ENCODE peak calls at places on chromosome 10, in ten cellular contexts. F is naive thymus-derived CD4-positive, alpha-beta T cell; I is SK-N-SH; O is A549; K is keratinocyte; Z is heart right ventricle; P is GM12878; L is H9; A is lung; G is CD4-positive, CD25-positive, alpha-beta regulatory T cell. E is an unnamed sample. For H3K9me3 and H3K4me1, the result is how much of the 10 kb centered on the place peaks cover.

GRCh38 chr10:52129410-52130178 is 184.5 kb upstream of the DKK1 start:
- DNase-seq in F (no peak), I (no peak), O (no peak), K (no peak), Z (no peak), P (no peak), L (no peak), A (no peak), G (no peak), E (no peak)

GRCh38 chr10:86261933-86262665 is 104.5 kb downstream of the GRID1 start:
- DNase-seq in F (no peak), I (no peak), O (peak), K (no peak), Z (no peak), P (peak), L (peak), A (no peak), G (no peak), E (peak)

GRCh38 chr10:61951144-61951483 is 49.6 kb downstream of the ARID5B start:
- DNase-seq in F (no peak), I (no peak), O (no peak), K (no peak), Z (no peak), P (no peak), L (no peak), A (no peak), G (no peak), E (no peak)

GRCh38 chr10:96390460-96390864 is 31.7 kb upstream of the OPALIN start:
- DNase-seq in F (no peak), I (no peak), O (no peak), K (no peak), Z (peak), P (no peak), L (no peak), A (no peak), G (no peak), E (no peak)

GRCh38 chr10:83104616-83105015 is 1034.7 kb upstream of the GHITM start:
- DNase-seq in F (no peak), I (no peak), O (no peak), K (no peak), Z (no peak), P (no peak), L (no peak), A (no peak), G (no peak), E (no peak)

GRCh38 chr10:128047991-128048826 is 78.0 kb downstream of the MKI67 start:
- DNase-seq in F (peak), I (no peak), O (no peak), K (peak), Z (peak), P (no peak), L (no peak), A (no peak), G (no peak), E (no peak)

GRCh38 chr10:94645285-94645684 is 38.2 kb upstream of the CYP2C18 start:
- DNase-seq in F (no peak), I (peak), O (no peak), K (no peak), Z (no peak), P (peak), L (no peak), A (no peak), G (no peak), E (no peak)

GRCh38 chr10:78778446-78779338 is 290.1 kb upstream of the ZMIZ1 start:
- DNase-seq in F (no peak), I (no peak), O (no peak), K (no peak), Z (no peak), P (no peak), L (no peak), A (no peak), G (no peak), E (no peak)

GRCh38 chr10:30803901-30804322 is 174.4 kb upstream of the LYZL2 start:
- DNase-seq in F (no peak), I (no peak), O (no peak), K (no peak), Z (no peak), P (no peak), L (no peak), A (peak), G (no peak), E (no peak)

GRCh38 chr10:101090597-101090996 is 28.8 kb downstream of the KAZALD1 start:
- DNase-seq in F (no peak), I (no peak), O (no peak), K (no peak), Z (no peak), P (no peak), L (no peak), A (no peak), G (no peak), E (no peak)

GRCh38 chr10:71864861-71865473 is 13.9 kb upstream of the PSAP start:
- DNase-seq in F (no peak), I (no peak), O (peak), K (no peak), Z (no peak), P (no peak), L (no peak), A (no peak), G (no peak), E (no peak)

GRCh38 chr10:6148251-6148691 is 54.5 kb upstream of the PFKFB3 start:
- DNase-seq in F (no peak), I (no peak), O (no peak), K (no peak), Z (no peak), P (no peak), L (no peak), A (no peak), G (no peak), E (no peak)

GRCh38 chr10:50260791-50261281 is 9.5 kb upstream of the ASAH2 start:
- DNase-seq in F (no peak), I (no peak), O (no peak), K (no peak), Z (no peak), P (peak), L (no peak), A (no peak), G (no peak), E (no peak)

GRCh38 chr10:14362098-14362497 is 31.4 kb upstream of the FRMD4A start:
- DNase-seq in F (no peak), I (no peak), O (no peak), K (no peak), Z (no peak), P (no peak), L (no peak), A (no peak), G (no peak), E (no peak)

GRCh38 chr10:77390481-77390891 is 247.1 kb downstream of the KCNMA1 start:
- DNase-seq in F (no peak), I (no peak), O (no peak), K (no peak), Z (no peak), P (no peak), L (no peak), A (no peak), G (no peak), E (peak)

GRCh38 chr10:124389613-124390361 is 28.9 kb downstream of the OAT start:
- DNase-seq in F (no peak), I (peak), O (no peak), K (no peak), Z (no peak), P (no peak), L (no peak), A (no peak), G (no peak), E (no peak)

GRCh38 chr10:21496285-21497176 is 29.0 kb downstream of the SKIDA1 start:
- DNase-seq in F (peak), I (peak), O (peak), K (no peak), Z (peak), P (no peak), L (peak), A (peak), G (no peak), E (peak)

GRCh38 chr10:8044908-8045727 is 9.4 kb upstream of the GATA3 start:
- DNase-seq in F (peak), I (peak), O (no peak), K (no peak), Z (no peak), P (no peak), L (peak), A (no peak), G (no peak), E (peak)

GRCh38 chr10:18710201-18710653 is 51.0 kb downstream of the ARL5B start:
- DNase-seq in F (no peak), I (no peak), O (no peak), K (no peak), Z (no peak), P (no peak), L (peak), A (no peak), G (no peak), E (no peak)

GRCh38 chr10:124612611-124613498 is 131.3 kb downstream of the FAM53B start:
- DNase-seq in F (no peak), I (peak), O (peak), K (no peak), Z (peak), P (no peak), L (peak), A (no peak), G (no peak), E (peak)

GRCh38 chr10:117222552-117223412 is 18.1 kb upstream of the SLC18A2 start:
- DNase-seq in F (no peak), I (no peak), O (no peak), K (no peak), Z (no peak), P (no peak), L (no peak), A (no peak), G (no peak), E (no peak)

GRCh38 chr10:20147679-20148078 is 331.4 kb downstream of the PLXDC2 start:
- DNase-seq in F (no peak), I (no peak), O (no peak), K (no peak), Z (no peak), P (no peak), L (no peak), A (no peak), G (no peak), E (no peak)

GRCh38 chr10:116880716-116881440 is 31.6 kb downstream of the ENO4 start:
- DNase-seq in F (no peak), I (peak), O (no peak), K (no peak), Z (no peak), P (no peak), L (no peak), A (no peak), G (no peak), E (no peak)

GRCh38 chr10:63765126-63765525 is 243.9 kb downstream of the REEP3 start:
- DNase-seq in F (no peak), I (no peak), O (peak), K (peak), Z (no peak), P (no peak), L (no peak), A (no peak), G (no peak), E (no peak)

GRCh38 chr10:42943025-42943818 is 133.6 kb upstream of the RET start:
- DNase-seq in F (no peak), I (no peak), O (no peak), K (no peak), Z (no peak), P (no peak), L (no peak), A (no peak), G (no peak), E (no peak)

GRCh38 chr10:34859170-34859569 is 44.1 kb upstream of the PARD3 start:
- DNase-seq in F (no peak), I (no peak), O (no peak), K (no peak), Z (no peak), P (no peak), L (no peak), A (no peak), G (no peak), E (no peak)

GRCh38 chr10:132862485-132863420 is 76.8 kb upstream of the NKX6-2 start:
- DNase-seq in F (no peak), I (no peak), O (no peak), K (no peak), Z (no peak), P (no peak), L (peak), A (no peak), G (no peak), E (no peak)

DNA sequence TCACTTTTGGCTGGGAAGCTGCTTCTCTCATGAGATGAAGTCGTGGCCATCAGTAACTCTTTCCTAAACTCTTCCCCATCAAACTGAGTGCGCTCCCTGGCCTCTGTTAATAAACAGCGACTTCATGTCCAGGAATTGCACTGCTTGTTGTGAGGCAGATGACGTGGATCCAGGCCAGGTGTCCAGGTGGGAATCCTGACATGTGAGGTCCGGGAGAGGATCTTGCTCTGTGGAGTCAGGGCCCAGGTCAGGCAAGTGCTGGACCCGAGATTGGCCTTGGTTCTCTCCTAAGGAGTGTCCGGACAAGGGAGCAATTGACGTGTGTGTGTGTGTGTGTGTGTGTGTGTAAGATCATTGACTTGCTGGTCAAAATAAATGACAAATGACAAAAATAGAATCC is 362.7 kb downstream of the GLRX3 start:
- DNase-seq in F (no peak), I (no peak), O (no peak), K (no peak), Z (no peak), P (no peak), L (no peak), A (no peak), G (no peak), E (no peak)
- H3K9me3 ChIP-seq in F (under half), I (under half), O (under half), K (under half), Z (under half), P (under half), L (under half), A (under half), G (under half), E (under half)

GRCh38 chr10:110499796-110500514 is 2.2 kb downstream of the DUSP5 start:
- DNase-seq in F (no peak), I (no peak), O (peak), K (no peak), Z (no peak), P (no peak), L (no peak), A (no peak), G (no peak), E (no peak)
- H3K4me1 ChIP-seq in F (half or more), I (under half), O (under half), K (under half), Z (half or more), P (under half), L (under half), A (under half), G (half or more), E (under half)

GRCh38 chr10:131574363-131574706 is 262.8 kb upstream of the TCERG1L start:
- DNase-seq in F (no peak), I (no peak), O (no peak), K (no peak), Z (no peak), P (no peak), L (no peak), A (no peak), G (no peak), E (no peak)
- H3K9me3 ChIP-seq in F (under half), I (under half), O (under half), K (under half), Z (under half), P (under half), L (under half), A (under half), G (under half), E (under half)

DNA sequence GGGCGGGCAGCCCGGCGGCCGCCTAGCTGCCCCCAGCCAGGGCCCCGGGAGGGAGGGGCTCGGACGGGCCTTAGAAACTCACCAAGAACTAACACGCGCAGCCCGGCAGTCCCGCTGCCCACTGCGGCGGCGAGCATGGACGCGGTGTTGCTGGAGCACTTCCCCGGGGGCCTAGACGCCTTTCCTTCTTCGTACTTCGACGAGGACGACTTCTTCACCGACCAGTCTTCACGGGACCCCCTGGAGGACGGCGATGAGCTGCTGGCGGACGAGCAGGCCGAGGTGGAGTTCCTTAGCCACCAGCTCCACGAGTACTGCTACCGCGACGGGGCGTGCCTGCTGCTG is 256 bp downstream of the PTF1A start:
- DNase-seq in F (no peak), I (no peak), O (no peak), K (no peak), Z (no peak), P (no peak), L (no peak), A (no peak), G (no peak), E (no peak)
- H3K4me1 ChIP-seq in F (under half), I (under half), O (under half), K (under half), Z (under half), P (under half), L (under half), A (under half), G (under half), E (under half)